ENCODE peak calls at places on chromosomes 3 and 15, in four cellular contexts. Y is A549, N is GM12878, B is HepG2. K is an unnamed sample.

GRCh38 chr3:69329897-69330296 is 56.0 kb downstream of the FRMD4B start:
- DNase-seq in N (no peak), B (no peak), Y (no peak), K (no peak)

GRCh38 chr3:107738486-107739183 is 215.9 kb downstream of the BBX start:
- DNase-seq in B (no peak), Y (no peak), N (no peak), K (no peak)

GRCh38 chr3:11764931-11765363 is 81.7 kb downstream of the TAMM41 start:
- DNase-seq in B (no peak), Y (no peak), N (no peak), K (no peak)

GRCh38 chr15:43270676-43271306 is 4.1 kb upstream of the TGM5 start:
- DNase-seq in Y (no peak), N (no peak), B (no peak), K (no peak)

GRCh38 chr3:183576487-183577107 is 21.1 kb upstream of the KLHL6 start:
- DNase-seq in N (no peak), B (no peak), Y (no peak), K (no peak)

GRCh38 chr15:71752604-71753289 is 57.6 kb upstream of the NR2E3 start:
- DNase-seq in B (peak), Y (peak), N (no peak), K (peak)

GRCh38 chr3:17741621-17742091 is 775 bp downstream of the TBC1D5 start:
- DNase-seq in B (peak), N (no peak), Y (no peak), K (peak)

GRCh38 chr15:88334436-88334835 is 77.9 kb upstream of the NTRK3 start:
- DNase-seq in B (no peak), Y (no peak), N (no peak), K (no peak)

GRCh38 chr15:62998262-62998909 is 44.2 kb upstream of the TPM1 start:
- DNase-seq in Y (no peak), B (peak), N (no peak), K (no peak)

GRCh38 chr3:168828014-168828413 is 732.3 kb upstream of the GOLIM4 start:
- DNase-seq in B (no peak), Y (no peak), N (no peak), K (no peak)

GRCh38 chr15:89860851-89861360 is 32.9 kb downstream of the AP3S2 start:
- DNase-seq in N (no peak), B (no peak), Y (no peak), K (peak)

GRCh38 chr15:88897456-88898194 is 2.3 kb upstream of the HAPLN3 start:
- DNase-seq in Y (peak), N (no peak), B (peak), K (peak)

GRCh38 chr15:64004582-64004981 is 41.7 kb downstream of the DAPK2 start:
- DNase-seq in N (no peak), B (peak), Y (peak), K (no peak)

GRCh38 chr3:177813322-177813721 is 616.0 kb upstream of the TBL1XR1 start:
- DNase-seq in Y (peak), N (no peak), B (peak), K (no peak)

GRCh38 chr15:34327906-34328305 is 9.7 kb downstream of the SLC12A6 start:
- DNase-seq in B (no peak), N (no peak), Y (no peak), K (no peak)

GRCh38 chr15:55586808-55587207 is 1.3 kb downstream of the PYGO1 start:
- DNase-seq in Y (peak), N (no peak), B (no peak), K (no peak)

GRCh38 chr15:31975446-31976229 is 54.7 kb upstream of the CHRNA7 start:
- DNase-seq in N (no peak), Y (peak), B (no peak), K (peak)

GRCh38 chr3:113828605-113829004 is 10.0 kb upstream of the GRAMD1C start:
- DNase-seq in N (no peak), Y (no peak), B (no peak), K (no peak)

GRCh38 chr3:72265250-72265649 is 480.3 kb upstream of the PROK2 start:
- DNase-seq in Y (no peak), N (no peak), B (no peak), K (no peak)

GRCh38 chr15:67839358-67839928 is 402 bp downstream of the RNU6-1 start:
- DNase-seq in N (no peak), B (peak), Y (peak), K (peak)

GRCh38 chr3:127791221-127791913 is 30.9 kb downstream of the MGLL start:
- DNase-seq in N (peak), B (no peak), Y (peak), K (no peak)

GRCh38 chr3:72614394-72615074 is 233.7 kb downstream of the SHQ1 start:
- DNase-seq in Y (no peak), N (no peak), B (no peak), K (no peak)

GRCh38 chr3:139969386-139969785 is 34.4 kb downstream of the CLSTN2 start:
- DNase-seq in N (no peak), B (no peak), Y (no peak), K (no peak)

GRCh38 chr3:128933213-128933921 is 53.9 kb downstream of the ACAD9 start:
- DNase-seq in Y (no peak), B (no peak), N (no peak), K (no peak)

GRCh38 chr15:39728844-39729243 is 53.8 kb downstream of the FSIP1 start:
- DNase-seq in B (no peak), N (no peak), Y (no peak), K (no peak)

GRCh38 chr3:15820911-15821310 is 23.1 kb upstream of the ANKRD28 start:
- DNase-seq in B (no peak), N (no peak), Y (no peak), K (no peak)

DNA sequence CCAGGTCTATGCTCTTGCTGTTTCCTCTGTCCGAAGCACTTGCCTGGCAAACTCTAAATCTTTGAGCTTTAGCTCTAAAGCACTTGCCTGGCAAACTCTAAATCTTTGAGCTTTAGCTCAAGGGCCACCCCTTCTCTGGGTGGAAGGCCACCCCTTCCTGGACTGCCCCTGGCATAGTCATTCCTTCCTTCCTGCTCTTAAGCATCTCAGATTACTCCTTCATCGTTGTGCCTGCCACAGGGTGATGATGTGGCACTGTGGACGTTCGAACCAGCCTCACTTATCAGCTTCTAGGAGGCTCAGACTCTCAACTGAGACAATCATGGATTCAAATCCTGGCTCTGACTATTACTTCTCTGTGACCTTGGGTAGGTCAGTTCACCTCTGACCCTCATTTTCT is 10.5 kb upstream of the CRABP1 start:
- DNase-seq in N (no peak), Y (no peak), B (no peak), K (no peak)
- TF ChIP-seq PBX3 in N (no peak), Y (no peak), B (no peak), K (no peak)

GRCh38 chr15:100201376-100202280 is 140.1 kb downstream of the ADAMTS17 start:
- DNase-seq in Y (no peak), B (no peak), N (peak), K (peak)
- TF ChIP-seq PBX3 in Y (no peak), B (no peak), N (no peak), K (no peak)

GRCh38 chr15:60038111-60038521 is 34.0 kb downstream of the FOXB1 start:
- DNase-seq in Y (no peak), N (no peak), B (no peak), K (no peak)
- TF ChIP-seq PBX3 in Y (no peak), N (no peak), B (no peak), K (no peak)

GRCh38 chr3:40779039-40779438 is 254.3 kb downstream of the ZNF621 start:
- DNase-seq in N (no peak), Y (no peak), B (no peak), K (no peak)

GRCh38 chr3:40780801-40781406 is 256.1 kb downstream of the ZNF621 start:
- DNase-seq in N (no peak), Y (no peak), B (no peak), K (no peak)

GRCh38 chr3:40780341-40780800 is 255.6 kb downstream of the ZNF621 start:
- DNase-seq in N (no peak), B (peak), Y (no peak), K (no peak)

GRCh38 chr3:40782086-40782721 is 257.4 kb downstream of the ZNF621 start:
- DNase-seq in N (no peak), Y (peak), B (peak), K (no peak)
- TF ChIP-seq PBX3 in N (no peak), Y (no peak), B (no peak), K (no peak)

DNA sequence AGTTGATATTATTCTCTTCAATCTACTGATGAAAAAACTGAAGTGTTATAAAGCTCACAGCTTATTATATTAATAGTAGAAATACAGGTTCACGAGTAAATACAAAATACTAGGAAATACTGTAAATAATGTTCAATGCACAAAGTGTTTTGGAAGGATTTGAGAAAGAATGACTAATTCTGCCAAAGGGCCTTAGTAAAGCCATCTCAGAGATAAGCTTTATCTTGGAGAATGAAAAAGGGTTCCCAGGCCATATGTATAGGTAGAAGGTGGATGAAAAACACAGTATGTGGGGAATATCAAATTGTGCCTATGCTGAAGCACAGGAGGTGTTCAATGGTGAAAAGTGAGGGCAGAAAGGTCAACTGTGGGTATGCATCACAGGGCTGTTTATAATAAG is 123.5 kb downstream of the CMSS1 start:
- DNase-seq in B (no peak), Y (no peak), N (no peak), K (no peak)
- TF ChIP-seq PBX3 in B (no peak), Y (no peak), N (no peak), K (no peak)

GRCh38 chr3:132709761-132710160 is 12.4 kb downstream of the NPHP3 start:
- DNase-seq in Y (no peak), B (no peak), N (no peak), K (no peak)

GRCh38 chr3:132713977-132714727 is 8.1 kb downstream of the NPHP3 start:
- DNase-seq in B (no peak), Y (no peak), N (no peak), K (no peak)

GRCh38 chr3:132710311-132710710 is 11.9 kb downstream of the NPHP3 start:
- DNase-seq in Y (no peak), N (no peak), B (no peak), K (no peak)
- TF ChIP-seq PBX3 in Y (no peak), N (no peak), B (no peak), K (no peak)